ENCODE peak calls at places on chromosomes 6 and 20, in seven cellular contexts. Y is Peyer's patch, G is tibial artery, W is AG09309, R is bronchial epithelial cell, U is A549, O is lower leg skin. X is an unnamed sample.

GRCh38 chr6:112205521-112206458 is 48.6 kb downstream of the LAMA4 start:
- DNase-seq in Y (no peak), G (no peak), W (no peak), R (peak), U (no peak), O (no peak), X (no peak)

GRCh38 chr6:100171533-100172321 is 177.7 kb upstream of the MCHR2 start:
- DNase-seq in Y (no peak), G (no peak), W (peak), R (peak), U (no peak), O (no peak), X (no peak)

GRCh38 chr20:50848846-50849673 is 54.2 kb downstream of the BCAS4 start:
- DNase-seq in Y (peak), G (no peak), W (no peak), R (no peak), U (no peak), O (no peak), X (no peak)

GRCh38 chr20:7702141-7702540 is 238.1 kb downstream of the HAO1 start:
- DNase-seq in Y (no peak), G (no peak), W (no peak), R (peak), U (no peak), O (no peak), X (no peak)

GRCh38 chr6:90068835-90069478 is 174.7 kb downstream of the GJA10 start:
- DNase-seq in Y (no peak), G (no peak), W (no peak), R (no peak), U (no peak), O (no peak), X (no peak)

GRCh38 chr6:96460052-96460700 is 61.4 kb upstream of the UFL1 start:
- DNase-seq in Y (no peak), G (no peak), W (no peak), R (peak), U (no peak), O (no peak), X (no peak)

GRCh38 chr20:801678-802077 is 31.8 kb upstream of the FAM110A start:
- DNase-seq in Y (no peak), G (no peak), W (no peak), R (no peak), U (no peak), O (no peak), X (no peak)

GRCh38 chr6:10309826-10310405 is 105.0 kb downstream of the TFAP2A start:
- DNase-seq in Y (no peak), G (no peak), W (no peak), R (no peak), U (no peak), O (no peak), X (no peak)

GRCh38 chr6:142874676-142875075 is 70.3 kb downstream of the HIVEP2 start:
- DNase-seq in Y (peak), G (no peak), W (no peak), R (peak), U (no peak), O (no peak), X (no peak)

GRCh38 chr6:157224178-157224956 is 99.0 kb downstream of the TMEM242 start:
- DNase-seq in Y (peak), G (peak), W (no peak), R (no peak), U (no peak), O (peak), X (no peak)

GRCh38 chr6:18019539-18020534 is 32.4 kb upstream of the KIF13A start:
- DNase-seq in Y (no peak), G (no peak), W (no peak), R (no peak), U (no peak), O (no peak), X (no peak)

GRCh38 chr6:145077382-145077781 is 657.9 kb downstream of the EPM2A start:
- DNase-seq in Y (no peak), G (no peak), W (no peak), R (no peak), U (no peak), O (no peak), X (no peak)

GRCh38 chr6:145074805-145075204 is 660.5 kb downstream of the EPM2A start:
- DNase-seq in Y (no peak), G (no peak), W (no peak), R (no peak), U (no peak), O (no peak), X (no peak)

GRCh38 chr6:145073811-145074210 is 661.5 kb downstream of the EPM2A start:
- DNase-seq in Y (no peak), G (no peak), W (no peak), R (no peak), U (no peak), O (no peak), X (no peak)

GRCh38 chr6:145075425-145075824 is 659.9 kb downstream of the EPM2A start:
- DNase-seq in Y (no peak), G (no peak), W (no peak), R (no peak), U (peak), O (no peak), X (no peak)

DNA sequence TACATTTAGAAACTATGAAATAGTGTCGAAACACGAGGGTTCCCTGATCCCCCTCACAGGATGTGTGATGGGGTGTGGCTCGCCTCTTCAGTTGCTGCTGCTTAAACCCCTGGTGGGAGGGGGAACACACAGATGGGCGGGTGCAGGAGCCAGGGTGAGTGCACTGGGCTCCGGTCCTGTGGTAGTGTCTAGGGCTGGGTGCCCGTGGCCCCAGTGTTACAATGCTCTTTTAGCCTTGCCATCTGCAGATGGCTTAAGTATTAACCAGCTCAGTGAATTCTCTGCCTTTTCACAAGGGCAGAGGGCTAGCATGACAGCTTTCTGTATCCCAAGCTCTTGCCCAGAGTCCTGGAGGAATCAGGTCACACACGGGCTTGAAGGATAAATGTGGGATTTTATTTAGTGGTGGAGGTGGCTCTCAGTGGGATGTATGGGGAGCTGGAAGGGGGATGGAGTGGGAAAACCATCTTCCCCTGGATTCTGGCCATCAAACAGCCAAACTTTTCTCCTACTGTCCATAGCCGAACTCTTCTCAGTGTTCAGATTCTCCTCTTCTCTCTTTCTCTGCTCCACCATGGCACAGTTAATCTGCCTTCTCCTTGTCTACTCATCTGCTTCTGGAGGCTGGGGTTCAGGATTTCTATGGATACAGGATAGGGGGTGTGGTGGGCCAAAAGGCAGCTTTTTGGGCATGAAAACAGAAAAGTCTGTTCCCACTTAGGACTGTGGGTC is 659.0 kb downstream of the EPM2A start:
- DNase-seq in Y (no peak), G (no peak), W (no peak), R (no peak), U (no peak), O (no peak), X (no peak)
- TF ChIP-seq CTCF in Y (no peak), G (no peak), W (no peak), R (no peak), U (no peak), O (no peak), X (no peak)

DNA sequence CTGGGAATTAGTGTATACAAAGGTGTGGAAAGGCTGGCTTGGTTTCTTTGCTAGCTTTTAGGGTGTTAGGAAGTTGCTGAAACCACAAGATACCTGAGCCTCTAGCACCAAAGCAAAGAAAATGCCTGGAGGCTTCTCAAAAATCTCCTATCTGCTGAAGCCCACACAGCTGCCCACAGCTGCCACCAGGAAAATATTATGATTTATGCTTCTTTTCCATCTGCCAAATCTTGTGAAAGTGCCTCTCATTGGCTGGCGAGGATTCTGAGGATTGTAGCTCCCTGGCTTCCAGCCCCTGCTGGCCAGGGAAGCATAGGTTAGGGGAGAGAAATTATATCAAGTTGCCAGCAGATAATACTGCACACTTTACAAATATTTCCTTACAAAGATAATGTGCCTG is 98.5 kb downstream of the MRPL14 start:
- DNase-seq in Y (no peak), G (peak), W (no peak), R (no peak), U (no peak), O (peak), X (no peak)
- TF ChIP-seq CTCF in Y (no peak), G (no peak), W (peak), R (peak), U (no peak), O (no peak), X (peak)

GRCh38 chr6:151351146-151351700 is 40.1 kb downstream of the ZBTB2 start:
- DNase-seq in Y (no peak), G (no peak), W (no peak), R (no peak), U (no peak), O (peak), X (no peak)
- TF ChIP-seq CTCF in Y (no peak), G (no peak), W (no peak), R (no peak), U (no peak), O (no peak), X (no peak)

GRCh38 chr20:60340232-60340631 is 382.0 kb downstream of the CDH26 start:
- DNase-seq in Y (no peak), G (no peak), W (no peak), R (no peak), U (peak), O (no peak), X (no peak)
- TF ChIP-seq CTCF in Y (no peak), G (no peak), W (no peak), R (no peak), U (no peak), O (no peak), X (no peak)

GRCh38 chr20:62688083-62688482 is 20.6 kb upstream of the NTSR1 start:
- DNase-seq in Y (no peak), G (no peak), W (no peak), R (no peak), U (no peak), O (no peak), X (no peak)

GRCh38 chr20:62683136-62683535 is 25.5 kb upstream of the NTSR1 start:
- DNase-seq in Y (no peak), G (no peak), W (no peak), R (no peak), U (no peak), O (no peak), X (no peak)

GRCh38 chr20:62684986-62685385 is 23.6 kb upstream of the NTSR1 start:
- DNase-seq in Y (no peak), G (no peak), W (no peak), R (no peak), U (no peak), O (no peak), X (no peak)

GRCh38 chr20:62686869-62687830 is 21.5 kb upstream of the NTSR1 start:
- DNase-seq in Y (no peak), G (no peak), W (no peak), R (no peak), U (no peak), O (no peak), X (no peak)

GRCh38 chr20:62685781-62686555 is 22.7 kb upstream of the NTSR1 start:
- DNase-seq in Y (peak), G (peak), W (no peak), R (no peak), U (no peak), O (no peak), X (no peak)
- TF ChIP-seq CTCF in Y (no peak), G (no peak), W (no peak), R (no peak), U (no peak), O (no peak), X (no peak)

X was measured in neural crest cell.